ENCODE peak calls at places on chromosomes 5 and 9, in four cellular contexts. P is AG04449, W is spleen, H is GM12878. O is an unnamed sample.

GRCh38 chr9:115587310-115587709 is 469.4 kb upstream of the TNC start:
- DNase-seq in P (no peak), W (no peak), H (no peak), O (no peak)

GRCh38 chr5:138762110-138762509 is 8.9 kb downstream of the CTNNA1 start:
- DNase-seq in P (no peak), W (no peak), H (no peak), O (no peak)

GRCh38 chr5:9714187-9714586 is 84.0 kb upstream of the TAS2R1 start:
- DNase-seq in P (no peak), W (no peak), H (no peak), O (no peak)

GRCh38 chr9:133050781-133051180 is 11.0 kb upstream of the CEL start:
- DNase-seq in P (no peak), W (peak), H (no peak), O (no peak)

GRCh38 chr5:172641359-172642045 is 439 bp downstream of the NEURL1B start:
- DNase-seq in P (no peak), W (peak), H (no peak), O (no peak)

GRCh38 chr9:34508463-34508862 is 14.3 kb downstream of the ENHO start:
- DNase-seq in P (no peak), W (no peak), H (no peak), O (no peak)

GRCh38 chr9:128121924-128122808 is 5.4 kb downstream of the PTGES2 start:
- DNase-seq in P (no peak), W (peak), H (no peak), O (no peak)

GRCh38 chr9:77433675-77434445 is 214.3 kb downstream of the GNA14 start:
- DNase-seq in P (no peak), W (no peak), H (no peak), O (no peak)

GRCh38 chr5:167844173-167844572 is 447.3 kb upstream of the WWC1 start:
- DNase-seq in P (no peak), W (no peak), H (no peak), O (no peak)

GRCh38 chr9:89850633-89851325 is 246.0 kb downstream of the GADD45G start:
- DNase-seq in P (no peak), W (peak), H (no peak), O (no peak)

GRCh38 chr5:62578540-62578939 is at the start of gene LRRC70:
- DNase-seq in P (no peak), W (no peak), H (peak), O (no peak)

GRCh38 chr9:116479145-116479544 is 208.0 kb upstream of the TRIM32 start:
- DNase-seq in P (no peak), W (no peak), H (no peak), O (no peak)

GRCh38 chr5:95280692-95281091 is 4.2 kb downstream of the MCTP1 start:
- DNase-seq in P (no peak), W (no peak), H (no peak), O (no peak)

GRCh38 chr5:86885011-86885410 is 267.3 kb downstream of the COX7C start:
- DNase-seq in P (no peak), W (no peak), H (no peak), O (no peak)

GRCh38 chr5:142432369-142432863 is 107.6 kb upstream of the SPRY4 start:
- DNase-seq in P (no peak), W (peak), H (no peak), O (no peak)

GRCh38 chr9:123058834-123059233 is 25.4 kb downstream of the GPR21 start:
- DNase-seq in P (no peak), W (no peak), H (no peak), O (no peak)

GRCh38 chr5:121533814-121534213 is 317.9 kb upstream of the FTMT start:
- DNase-seq in P (no peak), W (no peak), H (no peak), O (no peak)

GRCh38 chr5:15734058-15734457 is 234.1 kb downstream of the FBXL7 start:
- DNase-seq in P (no peak), W (no peak), H (no peak), O (no peak)

GRCh38 chr5:15737036-15737821 is 237.2 kb downstream of the FBXL7 start:
- DNase-seq in P (no peak), W (no peak), H (no peak), O (no peak)

GRCh38 chr5:15740383-15740782 is 240.4 kb downstream of the FBXL7 start:
- DNase-seq in P (no peak), W (no peak), H (no peak), O (no peak)

DNA sequence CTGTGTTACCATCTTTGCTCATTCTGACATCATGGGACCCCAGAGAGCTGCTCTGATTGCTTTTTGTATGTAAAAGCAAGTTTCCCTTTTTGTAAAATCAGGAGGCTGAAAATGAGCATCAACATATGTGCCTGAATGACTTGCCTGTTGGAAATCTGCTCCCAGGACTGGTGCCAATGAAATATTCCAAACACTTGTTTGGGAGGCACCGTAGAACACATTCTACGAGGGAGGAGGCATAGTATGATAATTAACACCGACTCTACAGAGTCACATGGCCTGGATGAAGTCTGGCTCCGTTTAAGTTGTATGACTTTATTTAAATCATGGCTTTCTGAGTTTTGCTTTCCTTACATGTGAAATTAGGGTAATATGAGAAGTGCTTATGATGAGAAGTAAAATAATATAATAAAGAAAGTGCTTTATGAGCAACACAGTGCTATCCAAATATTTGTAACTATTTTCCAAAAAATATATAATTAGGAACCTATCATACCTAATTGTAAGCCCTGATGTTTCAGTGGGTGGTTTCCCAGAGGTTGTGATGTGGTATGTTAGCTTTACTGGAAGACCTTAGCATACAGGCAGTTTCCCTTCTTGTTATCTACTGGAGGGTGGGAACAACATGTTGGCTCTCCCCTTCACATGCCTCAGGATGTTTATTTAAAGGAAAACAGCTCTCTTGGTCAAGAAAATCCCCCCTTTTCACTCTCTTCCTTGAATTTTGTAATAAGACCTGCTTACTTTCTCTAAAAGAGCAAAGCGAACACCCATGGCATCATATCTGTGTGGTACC is 238.1 kb downstream of the FBXL7 start:
- DNase-seq in P (no peak), W (no peak), H (no peak), O (no peak)
- H3K4me3 ChIP-seq in P (no peak), W (no peak), H (no peak), O (no peak)

GRCh38 chr5:140808889-140809291 is 2.0 kb downstream of the PCDHA4 start:
- DNase-seq in P (no peak), W (no peak), H (no peak), O (no peak)

GRCh38 chr5:140802781-140803271 is 2.0 kb downstream of the PCDHA3 start:
- DNase-seq in P (no peak), W (no peak), H (no peak), O (no peak)

GRCh38 chr5:140801494-140801841 is 611 bp downstream of the PCDHA3 start:
- DNase-seq in P (no peak), W (no peak), H (no peak), O (no peak)

DNA sequence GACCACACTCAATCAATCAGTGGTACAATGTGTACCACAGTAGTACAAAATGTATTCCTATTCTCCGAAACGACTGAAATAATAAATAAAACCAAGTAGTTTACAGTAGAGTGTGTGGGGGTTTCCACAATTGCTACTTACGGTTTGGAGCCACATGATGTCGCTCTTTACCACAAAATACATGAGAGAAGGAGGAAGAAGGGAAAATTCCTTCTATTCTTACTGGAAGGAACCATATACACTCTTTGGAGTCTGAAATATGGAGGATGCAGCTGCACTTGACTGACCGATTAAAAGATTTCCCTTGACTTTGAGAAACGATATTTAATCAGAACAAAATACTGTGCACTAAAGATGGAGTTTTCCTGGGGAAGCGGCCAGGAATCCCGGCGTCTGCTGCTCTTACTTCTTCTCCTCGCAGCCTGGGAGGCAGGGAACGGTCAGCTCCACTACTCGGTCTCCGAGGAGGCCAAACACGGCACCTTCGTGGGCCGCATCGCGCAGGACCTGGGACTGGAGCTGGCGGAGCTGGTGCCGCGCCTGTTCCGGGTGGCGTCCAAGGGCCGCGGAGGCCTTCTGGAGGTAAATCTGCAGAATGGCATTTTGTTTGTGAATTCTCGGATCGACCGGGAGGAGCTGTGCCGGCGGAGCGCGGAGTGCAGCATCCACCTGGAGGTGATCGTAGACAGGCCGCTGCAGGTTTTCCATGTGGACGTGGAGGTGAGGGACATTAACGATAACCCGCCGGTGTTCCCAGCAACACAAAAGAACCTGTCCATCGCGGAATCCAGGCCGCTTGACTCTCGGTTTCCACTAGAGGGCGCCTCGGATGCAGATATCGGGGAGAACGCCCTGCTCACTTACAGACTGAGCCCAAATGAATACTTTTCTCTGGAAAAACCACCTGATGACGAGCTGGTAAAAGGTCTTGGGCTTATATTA is at the start of gene PCDHA4:
- DNase-seq in P (no peak), W (no peak), H (no peak), O (no peak)
- TF ChIP-seq CTCF in P (peak), W (no peak), H (peak), O (peak)

DNA sequence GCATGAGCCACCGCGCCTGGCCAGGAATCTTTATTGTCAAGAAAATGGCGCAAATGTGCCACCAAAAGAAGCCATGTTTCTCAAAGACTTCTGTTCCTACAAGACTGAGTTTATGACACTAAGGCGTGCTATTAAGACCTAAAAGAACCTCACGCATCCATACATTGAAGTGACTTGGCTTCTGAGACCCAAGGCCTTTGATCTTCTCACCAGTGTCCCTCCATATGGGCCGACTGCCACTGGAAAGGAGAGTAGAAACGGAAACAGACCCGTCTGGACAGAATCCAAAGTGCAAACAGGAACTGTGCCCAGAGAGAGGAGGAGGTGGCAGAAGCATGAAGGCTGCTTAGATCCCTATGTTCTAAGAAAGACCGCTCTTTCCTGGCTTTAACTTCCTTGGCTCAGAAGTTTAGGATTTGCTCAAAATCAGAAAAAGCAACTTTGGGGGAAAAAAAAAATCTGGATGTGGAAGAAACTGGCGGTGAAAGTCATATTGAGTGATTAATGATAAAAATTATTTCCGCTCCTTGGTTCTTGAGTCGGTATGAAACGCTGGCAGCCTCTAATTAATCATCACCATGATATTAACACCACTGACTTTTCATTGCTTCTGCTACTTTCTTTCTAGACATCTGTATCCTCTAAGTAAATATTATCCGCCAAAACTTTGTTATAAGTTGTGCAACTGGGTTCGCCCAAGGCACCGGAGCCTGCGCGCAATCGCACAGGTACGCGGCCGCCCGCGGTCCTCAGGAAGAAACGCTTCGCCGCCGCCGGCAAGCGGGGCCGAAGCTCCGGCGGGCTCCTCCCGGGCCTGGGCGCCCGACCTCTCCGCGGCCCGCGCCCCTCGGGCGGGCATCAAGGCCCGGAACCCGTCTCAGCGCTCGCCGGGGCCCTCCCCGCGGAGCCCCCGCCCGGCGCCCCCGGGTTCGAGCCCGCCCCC is 730 bp downstream of the DAP start:
- DNase-seq in P (no peak), W (no peak), H (no peak), O (no peak)
- H3K4me3 ChIP-seq in P (peak), W (peak), H (peak), O (peak)

DNA sequence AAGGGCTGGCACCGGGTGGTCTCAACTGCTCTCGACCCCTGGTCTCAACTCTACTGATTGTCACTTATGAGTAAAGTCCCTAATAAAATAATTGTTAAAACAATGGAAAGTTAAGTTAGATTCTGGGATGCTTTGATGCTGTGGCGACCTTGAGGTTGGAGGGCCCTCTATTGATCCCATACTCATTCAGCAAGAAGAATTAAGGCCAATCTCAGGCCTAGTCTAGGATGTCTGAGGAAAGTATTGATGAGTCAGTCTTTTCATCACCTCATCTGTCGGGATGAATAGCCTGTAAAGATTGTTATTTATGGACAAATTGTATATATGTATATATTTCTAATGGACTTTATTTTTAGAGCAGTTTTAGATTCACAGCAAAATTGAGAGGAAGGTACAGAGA is 50.8 kb downstream of the WDR36 start:
- DNase-seq in P (no peak), W (no peak), H (no peak), O (no peak)
- TF ChIP-seq CTCF in P (no peak), W (no peak), H (peak), O (peak)

DNA sequence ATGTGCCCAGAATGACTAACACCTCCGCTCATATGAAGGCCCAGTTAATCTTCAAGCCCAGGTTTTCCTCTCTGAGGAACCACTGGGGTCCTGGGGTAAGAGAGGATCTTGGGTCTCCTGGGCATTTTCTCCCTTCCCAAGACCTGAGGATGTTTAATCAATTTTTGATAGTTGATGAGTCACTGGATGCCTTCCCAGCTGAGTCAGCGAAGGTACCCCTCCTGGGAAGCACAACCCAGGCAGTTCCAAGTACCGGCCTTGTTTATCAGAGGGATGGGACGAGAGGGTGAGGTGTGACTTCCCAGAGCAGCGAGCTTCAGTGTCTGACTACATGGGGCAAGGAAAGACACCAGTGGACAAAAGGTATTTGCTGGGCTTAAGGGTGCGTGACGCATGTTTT is 119.6 kb upstream of the IL12B start:
- DNase-seq in P (no peak), W (no peak), H (no peak), O (no peak)
- H3K4me3 ChIP-seq in P (no peak), W (no peak), H (no peak), O (no peak)

GRCh38 chr5:65076251-65076869 is 307.6 kb downstream of the CWC27 start:
- DNase-seq in P (peak), W (no peak), H (no peak), O (no peak)
- TF ChIP-seq CTCF in P (no peak), W (peak), H (peak), O (peak)

GRCh38 chr9:101114317-101114716 is 85.8 kb downstream of the PLPPR1 start:
- DNase-seq in P (no peak), W (no peak), H (no peak), O (no peak)
- H3K4me3 ChIP-seq in P (no peak), W (no peak), H (no peak), O (no peak)

O was measured in epithelial cell of proximal tubule.